ENCODE peak calls at places on chromosomes 3 and 15, in four cellular contexts. One of them, this sample, is unnamed.

GRCh38 chr3:141462176-141462859 is 24.5 kb upstream of the RASA2 start:
- DNase-seq in HepG2: no peak
- DNase-seq in K562: no peak
- DNase-seq in GM12878: no peak
- DNase-seq in this sample: no peak

GRCh38 chr3:183529717-183530116 is 25.8 kb downstream of the KLHL6 start:
- DNase-seq in HepG2: no peak
- DNase-seq in K562: no peak
- DNase-seq in GM12878: no peak
- DNase-seq in this sample: no peak

GRCh38 chr3:159685801-159686200 is 302.8 kb upstream of the IL12A start:
- DNase-seq in HepG2: no peak
- DNase-seq in K562: no peak
- DNase-seq in GM12878: no peak
- DNase-seq in this sample: no peak

GRCh38 chr3:178385280-178385952 is 150.8 kb upstream of the KCNMB2 start:
- DNase-seq in HepG2: peak; percentile 1
- DNase-seq in K562: peak; percentile 16
- DNase-seq in GM12878: no peak
- DNase-seq in this sample: no peak

GRCh38 chr15:83398591-83398990 is 48.5 kb upstream of the SH3GL3 start:
- DNase-seq in HepG2: no peak
- DNase-seq in K562: no peak
- DNase-seq in GM12878: no peak
- DNase-seq in this sample: no peak

GRCh38 chr3:190517696-190518095 is 3.8 kb downstream of the IL1RAP start:
- DNase-seq in HepG2: no peak
- DNase-seq in K562: no peak
- DNase-seq in GM12878: no peak
- DNase-seq in this sample: no peak

GRCh38 chr3:9172851-9173320 is 76.6 kb downstream of the SRGAP3 start:
- DNase-seq in HepG2: peak; percentile 57
- DNase-seq in K562: no peak
- DNase-seq in GM12878: no peak
- DNase-seq in this sample: no peak

GRCh38 chr15:70344666-70345065 is 246.9 kb upstream of the TLE3 start:
- DNase-seq in HepG2: no peak
- DNase-seq in K562: no peak
- DNase-seq in GM12878: no peak
- DNase-seq in this sample: no peak

GRCh38 chr3:156685752-156686151 is 11.4 kb downstream of the TIPARP start:
- DNase-seq in HepG2: no peak
- DNase-seq in K562: no peak
- DNase-seq in GM12878: no peak
- DNase-seq in this sample: no peak

GRCh38 chr15:72844067-72844466 is 60.5 kb upstream of the ADPGK start:
- DNase-seq in HepG2: no peak
- DNase-seq in K562: no peak
- DNase-seq in GM12878: no peak
- DNase-seq in this sample: no peak

GRCh38 chr15:28013976-28014375 is 85.1 kb downstream of the OCA2 start:
- DNase-seq in HepG2: no peak
- DNase-seq in K562: no peak
- DNase-seq in GM12878: no peak
- DNase-seq in this sample: no peak

GRCh38 chr3:8659242-8659641 is 14.6 kb upstream of the SSUH2 start:
- DNase-seq in HepG2: no peak
- DNase-seq in K562: no peak
- DNase-seq in GM12878: no peak
- DNase-seq in this sample: no peak

GRCh38 chr15:101625169-101625568 is 27.0 kb downstream of the TM2D3 start:
- DNase-seq in HepG2: no peak
- DNase-seq in K562: no peak
- DNase-seq in GM12878: no peak
- DNase-seq in this sample: no peak

GRCh38 chr15:68492855-68493254 is 60.9 kb upstream of the ITGA11 start:
- DNase-seq in HepG2: no peak
- DNase-seq in K562: no peak
- DNase-seq in GM12878: no peak
- DNase-seq in this sample: no peak

GRCh38 chr3:13768453-13768852 is 111.4 kb downstream of the WNT7A start:
- DNase-seq in HepG2: no peak
- DNase-seq in K562: no peak
- DNase-seq in GM12878: no peak
- DNase-seq in this sample: no peak

GRCh38 chr15:32717290-32718081 is at the start of gene GREM1:
- DNase-seq in HepG2: no peak
- DNase-seq in K562: no peak
- DNase-seq in GM12878: no peak
- DNase-seq in this sample: peak; percentile 24

GRCh38 chr3:194739498-194740284 is 54.0 kb downstream of the FAM43A start:
- DNase-seq in HepG2: peak; percentile 73
- DNase-seq in K562: no peak
- DNase-seq in GM12878: no peak
- DNase-seq in this sample: no peak

GRCh38 chr15:39369768-39370167 is 211.1 kb upstream of the THBS1 start:
- DNase-seq in HepG2: no peak
- DNase-seq in K562: no peak
- DNase-seq in GM12878: no peak
- DNase-seq in this sample: no peak

GRCh38 chr15:59268199-59268979 is 61.7 kb downstream of the LDHAL6B start:
- DNase-seq in HepG2: no peak
- DNase-seq in K562: no peak
- DNase-seq in GM12878: no peak
- DNase-seq in this sample: no peak

GRCh38 chr15:31091531-31091930 is 10.0 kb downstream of the TRPM1 start:
- DNase-seq in HepG2: no peak
- DNase-seq in K562: no peak
- DNase-seq in GM12878: no peak
- DNase-seq in this sample: no peak

GRCh38 chr15:59438891-59439290 is 905 bp downstream of the FAM81A start:
- DNase-seq in HepG2: no peak
- DNase-seq in K562: no peak
- DNase-seq in GM12878: no peak
- DNase-seq in this sample: no peak

GRCh38 chr15:22851513-22851912 is 13.0 kb downstream of the NIPA2 start:
- DNase-seq in HepG2: no peak
- DNase-seq in K562: no peak
- DNase-seq in GM12878: no peak
- DNase-seq in this sample: no peak

GRCh38 chr3:100761211-100761921 is 52.1 kb downstream of the TFG start:
- DNase-seq in HepG2: peak; percentile 2
- DNase-seq in K562: peak; percentile 8
- DNase-seq in GM12878: no peak
- DNase-seq in this sample: peak; percentile 2

GRCh38 chr3:65439641-65440040 is 599.1 kb downstream of the MAGI1 start:
- DNase-seq in HepG2: peak; percentile 32
- DNase-seq in K562: peak; percentile 36
- DNase-seq in GM12878: no peak
- DNase-seq in this sample: no peak

GRCh38 chr15:59191855-59192237 is 14.8 kb upstream of the LDHAL6B start:
- DNase-seq in HepG2: no peak
- DNase-seq in K562: no peak
- DNase-seq in GM12878: no peak
- DNase-seq in this sample: no peak

GRCh38 chr3:184258926-184259325 is 2.4 kb downstream of the CAMK2N2 start:
- DNase-seq in HepG2: no peak
- DNase-seq in K562: no peak
- DNase-seq in GM12878: no peak
- DNase-seq in this sample: no peak

GRCh38 chr3:38121451-38121831 is 15.5 kb downstream of the ACAA1 start:
- DNase-seq in HepG2: no peak
- DNase-seq in K562: no peak
- DNase-seq in GM12878: no peak
- DNase-seq in this sample: no peak

GRCh38 chr3:58085616-58086015 is 77.4 kb downstream of the FLNB start:
- DNase-seq in HepG2: no peak
- DNase-seq in K562: no peak
- DNase-seq in GM12878: no peak
- DNase-seq in this sample: no peak

GRCh38 chr3:125025647-125026046 is 30.1 kb downstream of the HEG1 start:
- DNase-seq in HepG2: no peak
- DNase-seq in K562: no peak
- DNase-seq in GM12878: no peak
- DNase-seq in this sample: no peak

GRCh38 chr3:17063591-17063990 is 178.8 kb downstream of the PLCL2 start:
- DNase-seq in HepG2: no peak
- DNase-seq in K562: no peak
- DNase-seq in GM12878: no peak
- DNase-seq in this sample: no peak

GRCh38 chr3:48507256-48508061 is 3.5 kb upstream of the SHISA5 start:
- DNase-seq in HepG2: peak; percentile 74
- DNase-seq in K562: peak; percentile 38
- DNase-seq in GM12878: no peak
- DNase-seq in this sample: peak; percentile 70

GRCh38 chr3:171095063-171095462 is 68.5 kb upstream of the SLC2A2 start:
- DNase-seq in HepG2: no peak
- DNase-seq in K562: no peak
- DNase-seq in GM12878: peak; percentile 19
- DNase-seq in this sample: no peak

GRCh38 chr3:3170998-3171397 is 8.5 kb downstream of the CRBN start:
- DNase-seq in HepG2: no peak
- DNase-seq in K562: no peak
- DNase-seq in GM12878: no peak
- DNase-seq in this sample: no peak

GRCh38 chr15:51366911-51367310 is 25.5 kb downstream of the GLDN start:
- DNase-seq in HepG2: no peak
- DNase-seq in K562: no peak
- DNase-seq in GM12878: no peak
- DNase-seq in this sample: no peak

GRCh38 chr15:58771621-58772235 is 626 bp downstream of the MINDY2 start:
- DNase-seq in HepG2: no peak
- DNase-seq in K562: peak; percentile 50
- DNase-seq in GM12878: no peak
- DNase-seq in this sample: peak; percentile 18

GRCh38 chr3:71254251-71254650 is 329.3 kb downstream of the FOXP1 start:
- DNase-seq in HepG2: peak; percentile 66
- DNase-seq in K562: no peak
- DNase-seq in GM12878: no peak
- DNase-seq in this sample: no peak

GRCh38 chr3:120637836-120638559 is 41.9 kb downstream of the NDUFB4 start:
- DNase-seq in HepG2: no peak
- DNase-seq in K562: no peak
- DNase-seq in GM12878: no peak
- DNase-seq in this sample: no peak

GRCh38 chr3:55244247-55244646 is 242.9 kb downstream of the WNT5A start:
- DNase-seq in HepG2: no peak
- DNase-seq in K562: no peak
- DNase-seq in GM12878: no peak
- DNase-seq in this sample: no peak

GRCh38 chr3:151107701-151108100 is 22.2 kb downstream of the MED12L start:
- DNase-seq in HepG2: no peak
- DNase-seq in K562: no peak
- DNase-seq in GM12878: no peak
- DNase-seq in this sample: no peak

GRCh38 chr15:77415450-77416448 is 4.2 kb downstream of the PEAK1 start:
- DNase-seq in HepG2: no peak
- DNase-seq in K562: no peak
- DNase-seq in GM12878: no peak
- DNase-seq in this sample: no peak

GRCh38 chr15:76098685-76099084 is 38.9 kb downstream of the TMEM266 start:
- DNase-seq in HepG2: peak; percentile 75
- DNase-seq in K562: no peak
- DNase-seq in GM12878: no peak
- DNase-seq in this sample: no peak

GRCh38 chr15:76099388-76099787 is 39.6 kb downstream of the TMEM266 start:
- DNase-seq in HepG2: no peak
- DNase-seq in K562: no peak
- DNase-seq in GM12878: no peak
- DNase-seq in this sample: no peak

GRCh38 chr15:76100361-76100760 is 40.6 kb downstream of the TMEM266 start:
- DNase-seq in HepG2: no peak
- DNase-seq in K562: no peak
- DNase-seq in GM12878: no peak
- DNase-seq in this sample: no peak

GRCh38 chr15:76105911-76106310 is 46.1 kb downstream of the TMEM266 start:
- DNase-seq in HepG2: no peak
- DNase-seq in K562: no peak
- DNase-seq in GM12878: no peak
- DNase-seq in this sample: no peak

DNA sequence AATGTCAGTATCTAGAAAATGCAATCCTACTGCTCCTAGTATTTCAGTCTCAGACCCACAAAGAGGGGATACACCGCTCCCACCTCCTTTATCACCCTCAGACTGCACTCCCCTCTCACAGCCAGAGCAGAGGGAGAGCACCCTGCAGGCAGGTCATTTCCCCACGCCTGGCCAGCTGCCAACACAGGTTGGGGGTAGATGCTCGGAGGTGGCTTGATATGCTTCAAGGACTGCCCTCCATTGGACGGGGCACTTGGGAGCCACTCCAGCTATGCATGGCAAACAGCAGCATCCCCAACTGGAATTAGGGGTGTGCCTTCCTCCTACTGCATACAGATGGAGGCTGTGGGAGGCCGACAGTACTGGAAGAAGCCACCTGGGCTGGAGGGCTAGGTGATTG is 41.9 kb downstream of the TMEM266 start:
- DNase-seq in HepG2: no peak
- DNase-seq in K562: no peak
- DNase-seq in GM12878: no peak
- DNase-seq in this sample: no peak
- TF ChIP-seq POLR2AphosphoS5 in HepG2: no peak
- TF ChIP-seq POLR2AphosphoS5 in K562: no peak
- TF ChIP-seq POLR2AphosphoS5 in GM12878: no peak
- TF ChIP-seq POLR2AphosphoS5 in this sample: no peak

GRCh38 chr3:118629821-118630220 is 404.8 kb downstream of the IGSF11 start:
- DNase-seq in HepG2: peak; percentile 63
- DNase-seq in K562: no peak
- DNase-seq in GM12878: no peak
- DNase-seq in this sample: no peak

GRCh38 chr3:118628704-118629341 is 405.8 kb downstream of the IGSF11 start:
- DNase-seq in HepG2: peak; percentile 80
- DNase-seq in K562: peak; percentile 44
- DNase-seq in GM12878: peak; percentile 43
- DNase-seq in this sample: peak; percentile 16
- TF ChIP-seq TAF1 in HepG2: no peak
- TF ChIP-seq TAF1 in K562: no peak
- TF ChIP-seq TAF1 in GM12878: no peak
- TF ChIP-seq TAF1 in this sample: no peak

GRCh38 chr15:89057506-89058133 is 30.6 kb upstream of the ABHD2 start:
- DNase-seq in HepG2: peak; percentile 62
- DNase-seq in K562: peak; percentile 93
- DNase-seq in GM12878: peak; percentile 15
- DNase-seq in this sample: peak; percentile 60
- TF ChIP-seq POLR2AphosphoS5 in HepG2: no peak
- TF ChIP-seq POLR2AphosphoS5 in K562: no peak
- TF ChIP-seq POLR2AphosphoS5 in GM12878: no peak
- TF ChIP-seq POLR2AphosphoS5 in this sample: no peak

DNA sequence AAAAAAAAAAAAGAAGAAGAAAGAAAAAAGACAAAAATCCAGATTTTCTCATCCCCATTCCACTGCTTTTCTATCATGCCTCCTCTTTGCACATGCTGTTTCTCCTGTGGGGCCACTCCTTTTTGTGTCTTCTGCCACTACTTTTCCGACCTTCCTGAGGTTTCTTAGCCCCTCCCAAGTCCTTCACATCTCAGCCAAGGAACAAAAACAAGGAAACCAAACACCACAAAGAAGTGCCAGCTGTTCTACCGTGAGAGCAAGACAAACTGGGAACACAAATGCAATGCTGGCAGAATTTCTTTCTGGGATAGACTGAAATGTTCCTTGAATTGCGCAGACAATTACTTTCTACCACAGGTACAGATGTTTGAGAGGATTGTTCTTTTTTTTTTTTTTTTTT is 83.2 kb downstream of the MB21D2 start:
- DNase-seq in HepG2: no peak
- DNase-seq in K562: no peak
- DNase-seq in GM12878: no peak
- DNase-seq in this sample: no peak
- TF ChIP-seq TAF1 in HepG2: no peak
- TF ChIP-seq TAF1 in K562: no peak
- TF ChIP-seq TAF1 in GM12878: no peak
- TF ChIP-seq TAF1 in this sample: no peak

This sample was measured in GM12891.